ENCODE peak calls at places on chromosomes 11 and 22, in four cellular contexts. I is lower lobe of right lung; W is SK-N-SH; P is activated CD8-positive, alpha-beta memory T cell treated with anti-CD3 and anti-CD28 coated beads, Interleukin-2, amount 50 U/mL, for 4 hours. F is an unnamed sample.

GRCh38 chr11:116611998-116612620 is 160.7 kb downstream of the BUD13 start:
- DNase-seq in I (no peak), W (no peak), P (no peak), F (no peak)

GRCh38 chr11:1207451-1208360 is 15.2 kb upstream of the MUC5B start:
- DNase-seq in I (peak), W (peak), P (peak), F (peak)

GRCh38 chr11:72552399-72552910 is 118.1 kb upstream of the CLPB start:
- DNase-seq in I (no peak), W (no peak), P (no peak), F (no peak)

GRCh38 chr11:16968196-16968595 is 46.0 kb downstream of the PLEKHA7 start:
- DNase-seq in I (no peak), W (no peak), P (no peak), F (no peak)

GRCh38 chr11:911031-911889 is 650 bp upstream of the CHID1 start:
- DNase-seq in I (peak), W (no peak), P (peak), F (peak)

GRCh38 chr11:77617892-77618291 is 19.7 kb downstream of the CLNS1A start:
- DNase-seq in I (no peak), W (no peak), P (no peak), F (no peak)

GRCh38 chr11:13386567-13386966 is 76.5 kb downstream of the BTBD10 start:
- DNase-seq in I (no peak), W (no peak), P (no peak), F (no peak)

GRCh38 chr22:48576333-48577013 is 1251.2 kb downstream of the BRD1 start:
- DNase-seq in I (peak), W (peak), P (no peak), F (no peak)

GRCh38 chr11:46832511-46833214 is 13.4 kb downstream of the CKAP5 start:
- DNase-seq in I (no peak), W (peak), P (no peak), F (no peak)

GRCh38 chr22:25027959-25028840 is 75.7 kb downstream of the KIAA1671 start:
- DNase-seq in I (no peak), W (peak), P (no peak), F (peak)

GRCh38 chr11:41534861-41535260 is 75.4 kb upstream of the LRRC4C start:
- DNase-seq in I (no peak), W (no peak), P (no peak), F (no peak)

GRCh38 chr22:30866811-30867271 is 101.7 kb downstream of the MORC2 start:
- DNase-seq in I (no peak), W (peak), P (no peak), F (no peak)

GRCh38 chr11:60377737-60378136 is 595 bp upstream of the MS4A7 start:
- DNase-seq in I (peak), W (no peak), P (no peak), F (peak)

GRCh38 chr22:49329636-49330035 is 498.0 kb downstream of the BRD1 start:
- DNase-seq in I (peak), W (no peak), P (no peak), F (no peak)

GRCh38 chr11:86174101-86175046 is 70.2 kb upstream of the EED start:
- DNase-seq in I (no peak), W (peak), P (no peak), F (peak)

GRCh38 chr11:65058012-65058411 is 341 bp downstream of the NAALADL1 start:
- DNase-seq in I (no peak), W (no peak), P (no peak), F (no peak)

GRCh38 chr22:16131918-16132317 is 442.1 kb downstream of the POTEH start:
- DNase-seq in I (no peak), W (no peak), P (no peak), F (no peak)

GRCh38 chr22:39254789-39255298 is 10.1 kb upstream of the PDGFB start:
- DNase-seq in I (no peak), W (no peak), P (peak), F (no peak)

GRCh38 chr11:117752721-117753237 is 44.2 kb downstream of the DSCAML1 start:
- DNase-seq in I (no peak), W (no peak), P (no peak), F (no peak)

GRCh38 chr22:37161442-37161841 is 11.7 kb upstream of the IL2RB start:
- DNase-seq in I (no peak), W (no peak), P (no peak), F (no peak)

GRCh38 chr11:87548797-87549196 is 511.1 kb downstream of the TMEM135 start:
- DNase-seq in I (no peak), W (no peak), P (no peak), F (no peak)

GRCh38 chr11:5291207-5291838 is 10.4 kb downstream of the OR51B4 start:
- DNase-seq in I (no peak), W (peak), P (no peak), F (no peak)

GRCh38 chr11:130209128-130209932 is 49.7 kb downstream of the ST14 start:
- DNase-seq in I (peak), W (peak), P (no peak), F (peak)

GRCh38 chr11:27184458-27185312 is 144.1 kb downstream of the BBOX1 start:
- DNase-seq in I (no peak), W (no peak), P (no peak), F (no peak)

GRCh38 chr11:30426781-30427180 is 103.9 kb downstream of the ARL14EP start:
- DNase-seq in I (no peak), W (no peak), P (no peak), F (no peak)

GRCh38 chr11:8768625-8769333 is 86.2 kb downstream of the RPL27A start:
- DNase-seq in I (no peak), W (no peak), P (no peak), F (peak)

GRCh38 chr22:46102159-46102558 is 48.2 kb upstream of the PPARA start:
- DNase-seq in I (no peak), W (no peak), P (no peak), F (no peak)

GRCh38 chr11:20154381-20154780 is 5.9 kb downstream of the DBX1 start:
- DNase-seq in I (no peak), W (no peak), P (no peak), F (no peak)

GRCh38 chr11:61609970-61610347 is 29.1 kb upstream of the SYT7 start:
- DNase-seq in I (no peak), W (peak), P (no peak), F (peak)

GRCh38 chr22:30294066-30294465 is 4.8 kb upstream of the CASTOR1 start:
- DNase-seq in I (no peak), W (no peak), P (no peak), F (no peak)

GRCh38 chr22:32574957-32575893 is 100.6 kb downstream of the FBXO7 start:
- DNase-seq in I (no peak), W (peak), P (no peak), F (no peak)

GRCh38 chr22:25582946-25583345 is 18.5 kb downstream of the GRK3 start:
- DNase-seq in I (no peak), W (no peak), P (no peak), F (no peak)

GRCh38 chr11:3044004-3044403 is 13.2 kb downstream of the CARS1 start:
- DNase-seq in I (no peak), W (no peak), P (no peak), F (no peak)

GRCh38 chr11:65944191-65944590 is 1.1 kb upstream of the TSGA10IP start:
- DNase-seq in I (no peak), W (no peak), P (no peak), F (no peak)

GRCh38 chr11:118524757-118525465 is 2.4 kb upstream of the TTC36 start:
- DNase-seq in I (no peak), W (no peak), P (no peak), F (no peak)

GRCh38 chr22:21918466-21919185 is 34.0 kb downstream of the PPM1F start:
- DNase-seq in I (peak), W (peak), P (no peak), F (no peak)

F was measured in body of pancreas.